ENCODE peak calls at places on chromosome 18, in six cellular contexts. E is K562, F is SK-N-SH, M is HCT116, T is HepG2, L is H1. W is an unnamed sample.
A peak's percentile ranks its signal among the peaks of the same experiment; 100 is the strongest.

GRCh38 chr18:43420950-43421349 is 143.7 kb upstream of the SYT4 start:
- DNase-seq in E (no peak), F (no peak), M (no peak), T (no peak), L (no peak), W (no peak)

GRCh38 chr18:30971338-30971956 is 71.1 kb downstream of the DSC3 start:
- DNase-seq in E (peak; percentile 20), F (peak; percentile 14), M (peak; percentile 34), T (peak; percentile 21), L (no peak), W (peak; percentile 37)

GRCh38 chr18:36757081-36757480 is 71.7 kb downstream of the TPGS2 start:
- DNase-seq in E (peak; percentile 58), F (peak; percentile 76), M (peak; percentile 44), T (peak; percentile 48), L (no peak), W (peak; percentile 50)

GRCh38 chr18:318791-319291 is 51.0 kb upstream of the THOC1 start:
- DNase-seq in E (no peak), F (no peak), M (no peak), T (no peak), L (no peak), W (no peak)

GRCh38 chr18:42114310-42114943 is 159.4 kb downstream of the PIK3C3 start:
- DNase-seq in E (peak; percentile 24), F (peak; percentile 52), M (peak; percentile 38), T (peak; percentile 71), L (peak; percentile 36), W (peak; percentile 78)

GRCh38 chr18:3058328-3059191 is 45.6 kb upstream of the LPIN2 start:
- DNase-seq in E (no peak), F (no peak), M (no peak), T (peak; percentile 84), L (no peak), W (no peak)

GRCh38 chr18:58512161-58512581 is 116.7 kb downstream of the ALPK2 start:
- DNase-seq in E (no peak), F (no peak), M (no peak), T (no peak), L (peak; percentile 75), W (no peak)

GRCh38 chr18:43442571-43442970 is 165.3 kb upstream of the SYT4 start:
- DNase-seq in E (no peak), F (no peak), M (no peak), T (no peak), L (no peak), W (no peak)

GRCh38 chr18:4748975-4749374 is 293.9 kb upstream of the DLGAP1 start:
- DNase-seq in E (no peak), F (no peak), M (no peak), T (no peak), L (no peak), W (no peak)

GRCh38 chr18:48674198-48674721 is 135.4 kb downstream of the CTIF start:
- DNase-seq in E (no peak), F (no peak), M (no peak), T (peak; percentile 22), L (no peak), W (no peak)

GRCh38 chr18:66495844-66496243 is 108.0 kb downstream of the CDH19 start:
- DNase-seq in E (peak; percentile 2), F (peak; percentile 26), M (no peak), T (peak; percentile 62), L (peak; percentile 53), W (peak; percentile 71)

GRCh38 chr18:23380817-23381216 is 72.3 kb upstream of the RIOK3 start:
- DNase-seq in E (peak; percentile 49), F (no peak), M (no peak), T (no peak), L (no peak), W (peak; percentile 45)

GRCh38 chr18:48804856-48805610 is 145.7 kb downstream of the SMAD7 start:
- DNase-seq in E (no peak), F (no peak), M (no peak), T (no peak), L (no peak), W (no peak)

GRCh38 chr18:13577091-13577697 is 149.2 kb downstream of the FAM210A start:
- DNase-seq in E (no peak), F (no peak), M (no peak), T (no peak), L (no peak), W (no peak)

GRCh38 chr18:23871410-23871809 is 143.1 kb upstream of the TTC39C start:
- DNase-seq in E (no peak), F (peak; percentile 31), M (no peak), T (no peak), L (no peak), W (peak; percentile 47)

GRCh38 chr18:63342206-63342605 is 22.6 kb upstream of the BCL2 start:
- DNase-seq in E (peak; percentile 62), F (peak; percentile 49), M (no peak), T (no peak), L (no peak), W (peak; percentile 35)

GRCh38 chr18:63162271-63163014 is 157.1 kb downstream of the BCL2 start:
- DNase-seq in E (no peak), F (no peak), M (no peak), T (no peak), L (no peak), W (no peak)

GRCh38 chr18:11729556-11729955 is 40.5 kb downstream of the GNAL start:
- DNase-seq in E (no peak), F (no peak), M (no peak), T (no peak), L (no peak), W (no peak)

GRCh38 chr18:74718312-74718711 is 120.6 kb downstream of the ZNF407 start:
- DNase-seq in E (no peak), F (no peak), M (no peak), T (peak; percentile 14), L (peak; percentile 5), W (no peak)
- TF ChIP-seq MAX in E (no peak), F (no peak), M (no peak), T (no peak), L (no peak), W (no peak)

GRCh38 chr18:55779711-55780590 is 192.0 kb upstream of the TCF4 start:
- DNase-seq in E (peak; percentile 37), F (peak; percentile 85), M (no peak), T (no peak), L (no peak), W (peak; percentile 65)
- TF ChIP-seq POLR2AphosphoS5 in E (no peak), F (no peak), M (no peak), T (no peak), L (no peak), W (no peak)

GRCh38 chr18:45006934-45007333 is 326.2 kb downstream of the SETBP1 start:
- DNase-seq in E (no peak), F (no peak), M (no peak), T (no peak), L (no peak), W (no peak)
- H3K4me2 ChIP-seq in E (no peak overlapping the region), F (peak overlapping the region; percentile 13), M (no peak overlapping the region), T (no peak overlapping the region), L (no peak overlapping the region), W (no peak overlapping the region)

DNA sequence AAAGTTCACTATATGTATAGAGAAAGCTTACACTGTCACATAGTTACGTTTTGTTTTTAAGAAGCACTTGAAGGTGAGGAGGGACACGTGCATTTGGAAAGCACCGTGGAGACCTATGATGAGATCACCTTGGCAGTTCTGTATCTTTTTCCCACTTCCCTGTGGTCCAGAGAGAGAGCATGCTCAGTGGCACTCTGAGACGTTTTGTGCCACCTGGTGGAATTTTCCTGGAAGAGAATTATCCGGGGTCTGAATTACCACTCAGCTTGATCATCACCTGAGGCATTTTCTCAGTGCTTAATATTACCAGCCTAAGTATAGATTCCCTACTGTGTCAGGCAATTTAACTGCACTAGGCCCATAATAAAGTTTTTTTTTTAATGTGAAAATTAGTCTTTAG is 469.4 kb upstream of the SMIM21 start:
- DNase-seq in E (no peak), F (peak; percentile 64), M (peak; percentile 22), T (peak; percentile 8), L (no peak), W (no peak)
- TF ChIP-seq MAX in E (no peak), F (no peak), M (no peak), T (no peak), L (no peak), W (no peak)

GRCh38 chr18:22347624-22348511 is 69.8 kb downstream of the CTAGE1 start:
- DNase-seq in E (no peak), F (no peak), M (no peak), T (no peak), L (no peak), W (peak; percentile 63)

GRCh38 chr18:22349317-22349898 is 68.3 kb downstream of the CTAGE1 start:
- DNase-seq in E (no peak), F (no peak), M (no peak), T (no peak), L (no peak), W (peak; percentile 64)

GRCh38 chr18:22349966-22350365 is 67.7 kb downstream of the CTAGE1 start:
- DNase-seq in E (no peak), F (no peak), M (no peak), T (no peak), L (no peak), W (peak; percentile 80)

GRCh38 chr18:22346968-22347611 is 70.6 kb downstream of the CTAGE1 start:
- DNase-seq in E (peak; percentile 19), F (no peak), M (no peak), T (peak; percentile 5), L (no peak), W (peak; percentile 76)

DNA sequence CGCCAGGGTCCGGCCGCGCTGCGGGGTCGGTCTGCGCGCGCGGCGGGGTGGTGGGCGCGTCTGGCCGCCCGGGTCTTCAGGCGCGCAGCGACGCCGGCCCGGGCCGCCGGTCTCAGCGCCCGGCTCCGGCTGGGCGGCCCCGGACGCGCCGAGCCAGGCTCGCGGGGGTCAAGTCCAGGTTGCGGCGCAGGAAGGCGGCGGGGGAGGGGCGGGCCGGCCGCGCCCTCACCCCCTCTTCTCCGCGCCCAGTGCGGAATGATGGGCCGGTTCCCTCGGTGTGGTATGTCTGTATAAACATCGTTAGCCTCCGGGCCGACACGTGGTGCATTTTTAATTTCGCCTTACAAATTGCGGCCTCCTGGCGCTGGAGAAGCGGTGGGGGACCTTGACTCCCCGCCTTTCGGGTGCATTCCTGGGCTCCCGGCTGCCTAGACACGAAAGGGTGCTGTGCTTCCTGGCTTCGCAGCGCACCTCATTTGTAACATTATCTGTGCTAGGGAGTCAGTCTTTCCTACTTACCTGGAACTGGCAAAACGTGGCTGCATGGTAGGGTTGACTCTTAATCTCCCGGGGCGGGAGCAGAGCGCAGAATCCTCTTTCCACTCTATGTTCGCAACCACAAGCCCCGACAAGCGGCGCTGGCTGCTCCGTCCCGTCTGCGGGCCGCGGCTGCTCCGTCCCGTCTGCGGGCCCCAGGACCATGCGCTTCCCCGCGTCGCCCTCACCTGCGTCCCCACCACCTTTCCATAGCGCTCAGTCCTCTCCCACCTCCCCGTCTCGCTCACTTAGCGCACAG is 69.0 kb downstream of the CTAGE1 start:
- DNase-seq in E (no peak), F (no peak), M (no peak), T (no peak), L (peak; percentile 33), W (peak; percentile 56)
- TF ChIP-seq POLR2AphosphoS5 in E (no peak), F (no peak), M (no peak), T (no peak), L (no peak), W (peak; percentile 81)

DNA sequence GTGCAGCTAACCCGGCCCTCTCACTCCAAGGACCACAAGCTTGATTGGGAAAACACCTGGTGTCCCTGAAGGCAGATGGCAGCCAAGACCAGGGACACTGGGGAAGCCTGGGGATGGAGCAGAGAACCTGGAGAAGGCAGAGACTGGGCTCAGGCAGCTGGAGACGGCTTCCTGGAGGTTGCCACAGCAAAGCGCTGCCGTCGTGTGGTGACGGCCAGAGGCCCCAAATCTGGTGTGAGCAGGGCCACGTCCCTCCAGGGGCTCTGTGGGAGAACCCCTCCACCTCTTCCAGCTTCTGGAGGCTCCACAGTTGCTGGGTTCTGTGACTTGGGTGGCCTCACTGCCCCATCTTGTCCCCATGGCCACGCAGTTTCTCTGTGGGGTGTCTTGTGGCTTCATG is 484.9 kb upstream of the SALL3 start:
- DNase-seq in E (no peak), F (no peak), M (no peak), T (no peak), L (no peak), W (no peak)
- H3K4me2 ChIP-seq in E (no peak overlapping the region), F (no peak overlapping the region), M (no peak overlapping the region), T (no peak overlapping the region), L (no peak overlapping the region), W (no peak overlapping the region)

W was measured in endothelial cell of umbilical vein.